ENCODE peak calls at places on chromosomes 3 and 15, in four cellular contexts. V is fibroblast of lung, H is left ventricle myocardium inferior, I is OCI-LY7. Y is an unnamed sample.

GRCh38 chr15:59296181-59296617 is 76.5 kb downstream of the MYO1E start:
- DNase-seq in H (no peak), I (no peak), V (peak; percentile 85), Y (no peak)

GRCh38 chr3:129195731-129196256 is 12.1 kb upstream of the CNBP start:
- DNase-seq in V (peak; percentile 95), H (peak; percentile 32), I (no peak), Y (no peak)

GRCh38 chr3:15505412-15506165 is 15.9 kb downstream of the COLQ start:
- DNase-seq in I (no peak), H (no peak), V (no peak), Y (no peak)

GRCh38 chr15:67433495-67434099 is 87.3 kb upstream of the C15orf61 start:
- DNase-seq in I (peak; percentile 43), H (peak; percentile 20), V (peak; percentile 71), Y (peak; percentile 29)

GRCh38 chr3:150449169-150449721 is 41.1 kb downstream of the TSC22D2 start:
- DNase-seq in V (peak; percentile 74), H (no peak), I (no peak), Y (no peak)

GRCh38 chr15:44317423-44317822 is 28.9 kb downstream of the GOLM2 start:
- DNase-seq in I (no peak), V (no peak), H (no peak), Y (no peak)

GRCh38 chr3:182671942-182672341 is 121.4 kb upstream of the ATP11B start:
- DNase-seq in V (no peak), I (no peak), H (no peak), Y (no peak)

GRCh38 chr3:31968927-31969418 is 12.1 kb downstream of the OSBPL10 start:
- DNase-seq in V (peak; percentile 94), H (no peak), I (no peak), Y (no peak)

GRCh38 chr15:48330855-48331795 is at the start of gene DUT:
- DNase-seq in H (peak; percentile 89), V (peak; percentile 85), I (peak; percentile 86), Y (peak; percentile 78)

GRCh38 chr3:170317954-170318353 is 39.6 kb upstream of the SKIL start:
- DNase-seq in H (no peak), I (no peak), V (no peak), Y (no peak)

GRCh38 chr3:62374375-62374876 is 1.1 kb upstream of the FEZF2 start:
- DNase-seq in H (no peak), V (peak; percentile 45), I (no peak), Y (no peak)

GRCh38 chr3:169657351-169658124 is 6.0 kb downstream of the MECOM start:
- DNase-seq in I (no peak), H (no peak), V (peak; percentile 30), Y (no peak)

GRCh38 chr15:70201376-70201775 is 103.7 kb upstream of the TLE3 start:
- DNase-seq in I (no peak), H (no peak), V (no peak), Y (no peak)

GRCh38 chr3:127475975-127476374 is 114.6 kb downstream of the TPRA1 start:
- DNase-seq in H (no peak), I (no peak), V (no peak), Y (no peak)

GRCh38 chr3:169449012-169449411 is 214.5 kb downstream of the MECOM start:
- DNase-seq in V (no peak), I (no peak), H (no peak), Y (no peak)

GRCh38 chr15:60591491-60592385 is 112.8 kb upstream of the ICE2 start:
- DNase-seq in I (peak; percentile 27), H (peak; percentile 52), V (peak; percentile 19), Y (peak; percentile 5)

GRCh38 chr15:78714890-78715289 is 73.9 kb upstream of the CHRNB4 start:
- DNase-seq in H (no peak), V (peak; percentile 15), I (peak; percentile 46), Y (no peak)

GRCh38 chr3:71247221-71247947 is 336.1 kb downstream of the FOXP1 start:
- DNase-seq in V (peak; percentile 23), I (peak; percentile 33), H (peak; percentile 24), Y (no peak)

GRCh38 chr3:8341853-8342252 is 159.8 kb upstream of the LMCD1 start:
- DNase-seq in I (no peak), H (no peak), V (no peak), Y (no peak)

GRCh38 chr3:50350213-50350526 is 405 bp downstream of the NPRL2 start:
- DNase-seq in I (no peak), V (no peak), H (no peak), Y (no peak)

GRCh38 chr3:50353231-50354004 is 2.8 kb downstream of the CYB561D2 start:
- DNase-seq in I (no peak), V (no peak), H (no peak), Y (no peak)

GRCh38 chr3:50352762-50353161 is 2.1 kb downstream of the CYB561D2 start:
- DNase-seq in H (no peak), I (no peak), V (no peak), Y (no peak)

GRCh38 chr3:50351318-50351687 is 641 bp downstream of the CYB561D2 start:
- DNase-seq in V (no peak), H (no peak), I (no peak), Y (no peak)

DNA sequence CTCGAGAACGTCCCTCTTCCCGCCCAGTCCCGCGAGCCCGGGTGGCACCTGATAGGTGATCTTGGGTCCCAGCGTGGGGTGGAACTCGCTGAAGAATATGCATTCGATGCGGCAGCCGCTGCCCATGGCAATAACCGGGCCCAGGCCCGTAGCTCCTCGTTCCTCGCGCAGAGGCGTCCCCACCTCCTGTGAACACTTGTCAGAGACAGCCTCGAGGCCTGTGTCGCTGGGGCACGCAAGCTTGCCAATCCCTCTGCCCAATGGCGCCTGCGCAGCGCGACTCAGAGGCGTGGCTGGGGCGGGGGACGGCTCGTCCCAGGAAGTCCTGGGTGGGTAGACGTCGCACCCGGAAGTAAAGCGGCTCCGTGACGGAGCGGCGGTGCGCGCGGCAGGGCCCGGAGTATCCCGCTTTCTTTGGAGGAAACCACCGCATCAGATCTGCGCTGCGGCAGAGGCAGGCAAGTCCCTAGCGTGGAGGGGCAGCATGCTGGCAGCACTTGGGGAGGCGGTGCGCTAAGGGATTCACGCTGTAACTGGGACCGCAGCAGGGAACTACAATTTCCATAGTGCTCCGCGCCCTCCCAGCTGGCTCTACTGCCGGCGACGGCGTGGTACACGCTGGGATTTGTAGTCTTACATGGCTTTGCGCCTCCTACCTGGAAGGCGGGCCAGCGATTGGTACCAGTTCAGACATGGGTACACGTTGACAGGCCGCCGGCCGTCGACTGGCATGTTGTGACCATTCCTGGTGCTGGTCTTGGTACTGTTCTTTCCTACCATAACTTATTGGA is at the start of the genes CYB561D2 and NPRL2:
- DNase-seq in V (peak; percentile 90), I (peak; percentile 96), H (peak; percentile 98), Y (peak; percentile 99)
- H3K27ac ChIP-seq in V (peak within 1 kb of the TSS; percentile 75), I (peak within 1 kb of the TSS; percentile 63), H (peak within 1 kb of the TSS; percentile 96), Y (peak within 1 kb of the TSS; percentile 93)

GRCh38 chr15:74767167-74768098 is 14.4 kb upstream of the CSK start:
- DNase-seq in I (no peak), V (no peak), H (no peak), Y (no peak)
- H3K27ac ChIP-seq in I (no peak overlapping the region), V (no peak overlapping the region), H (no peak overlapping the region), Y (no peak overlapping the region)

DNA sequence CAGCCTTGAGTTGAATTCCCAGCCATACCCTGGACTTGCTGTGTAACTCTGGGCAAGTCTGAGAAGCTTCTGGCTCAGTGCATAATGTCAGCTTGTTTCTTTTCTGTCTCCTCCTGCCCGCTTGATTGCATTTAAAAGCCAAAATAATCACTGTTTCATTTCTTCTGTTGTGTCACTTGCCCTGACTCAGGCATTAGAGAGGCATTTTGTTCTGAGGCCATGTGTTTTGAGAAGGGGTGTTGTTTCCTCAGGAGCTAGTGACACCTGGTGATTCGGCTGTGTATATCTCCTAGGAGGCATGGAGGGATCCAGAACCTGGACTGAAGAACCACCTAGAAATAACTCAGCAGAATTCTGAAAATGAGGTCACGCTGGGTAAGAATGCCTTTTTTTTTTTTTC is 16.0 kb downstream of the WDR73 start:
- DNase-seq in H (no peak), I (peak; percentile 52), V (no peak), Y (no peak)
- H3K27ac ChIP-seq in H (peak overlapping the region; percentile 36), I (peak overlapping the region; percentile 22), V (no peak overlapping the region), Y (no peak overlapping the region)

GRCh38 chr3:46091046-46091445 is 63.8 kb upstream of the XCR1 start:
- DNase-seq in H (no peak), V (no peak), I (no peak), Y (no peak)
- H3K27ac ChIP-seq in H (no peak overlapping the region), V (no peak overlapping the region), I (no peak overlapping the region), Y (peak overlapping the region; percentile 68)